ENCODE peak calls at places on chromosomes 11 and 22, in four cellular contexts. S is transverse colon, H is A549, D is SJSA1. P is an unnamed sample.

GRCh38 chr22:19565921-19566598 is 41.9 kb upstream of the CLDN5 start:
- DNase-seq in S (no peak), H (no peak), D (no peak), P (no peak)

GRCh38 chr11:72641900-72642814 is 32.1 kb downstream of the PDE2A start:
- DNase-seq in S (peak; percentile 48), H (peak; percentile 69), D (no peak), P (peak; percentile 28)

GRCh38 chr11:65594991-65595920 is at the start of gene KCNK7:
- DNase-seq in S (peak; percentile 32), H (no peak), D (no peak), P (no peak)

GRCh38 chr22:36330655-36331305 is 57.0 kb downstream of the MYH9 start:
- DNase-seq in S (no peak), H (no peak), D (peak; percentile 91), P (no peak)

GRCh38 chr11:29712616-29713015 is 304.2 kb downstream of the KCNA4 start:
- DNase-seq in S (no peak), H (no peak), D (no peak), P (no peak)

GRCh38 chr22:23897320-23897719 is 3.1 kb downstream of the MIF start:
- DNase-seq in S (no peak), H (no peak), D (no peak), P (no peak)

GRCh38 chr22:35376728-35377472 is 4.0 kb upstream of the HMOX1 start:
- DNase-seq in S (peak; percentile 94), H (peak; percentile 75), D (peak; percentile 97), P (peak; percentile 86)

GRCh38 chr22:38106814-38107578 is 3.5 kb downstream of the BAIAP2L2 start:
- DNase-seq in S (no peak), H (no peak), D (no peak), P (peak; percentile 43)

GRCh38 chr22:25382762-25383161 is 163.3 kb downstream of the CRYBB2 start:
- DNase-seq in S (no peak), H (no peak), D (no peak), P (no peak)

GRCh38 chr11:62324738-62325556 is 12.3 kb upstream of the ASRGL1 start:
- DNase-seq in S (peak; percentile 20), H (peak; percentile 15), D (peak; percentile 55), P (peak; percentile 40)

GRCh38 chr11:120241277-120241676 is 1.3 kb downstream of the POU2F3 start:
- DNase-seq in S (no peak), H (no peak), D (no peak), P (no peak)

GRCh38 chr11:72413914-72414628 is 20.3 kb downstream of the CLPB start:
- DNase-seq in S (peak; percentile 86), H (peak; percentile 81), D (peak; percentile 58), P (peak; percentile 83)

GRCh38 chr11:8292351-8292750 is 28.7 kb upstream of the LMO1 start:
- DNase-seq in S (no peak), H (no peak), D (no peak), P (no peak)

GRCh38 chr22:31611065-31611760 is 50.8 kb downstream of the PISD start:
- DNase-seq in S (no peak), H (no peak), D (no peak), P (peak; percentile 23)

GRCh38 chr11:67006029-67006884 is 16.7 kb upstream of the SYT12 start:
- DNase-seq in S (no peak), H (peak; percentile 91), D (no peak), P (peak; percentile 90)

GRCh38 chr11:88292156-88292844 is 45.2 kb downstream of the CTSC start:
- DNase-seq in S (peak; percentile 58), H (no peak), D (no peak), P (peak; percentile 32)

GRCh38 chr11:65416341-65417185 is 6.0 kb upstream of the NEAT1 start:
- DNase-seq in S (peak; percentile 96), H (peak; percentile 96), D (peak; percentile 97), P (peak; percentile 86)

GRCh38 chr11:3860360-3860759 is 4.9 kb downstream of the STIM1 start:
- DNase-seq in S (no peak), H (no peak), D (no peak), P (no peak)

GRCh38 chr11:3861698-3862097 is 6.2 kb downstream of the STIM1 start:
- DNase-seq in S (no peak), H (no peak), D (no peak), P (no peak)

GRCh38 chr11:3856856-3857553 is 1.5 kb downstream of the STIM1 start:
- DNase-seq in S (no peak), H (no peak), D (no peak), P (no peak)

GRCh38 chr11:3857628-3858027 is 2.2 kb downstream of the STIM1 start:
- DNase-seq in S (no peak), H (no peak), D (no peak), P (no peak)

DNA sequence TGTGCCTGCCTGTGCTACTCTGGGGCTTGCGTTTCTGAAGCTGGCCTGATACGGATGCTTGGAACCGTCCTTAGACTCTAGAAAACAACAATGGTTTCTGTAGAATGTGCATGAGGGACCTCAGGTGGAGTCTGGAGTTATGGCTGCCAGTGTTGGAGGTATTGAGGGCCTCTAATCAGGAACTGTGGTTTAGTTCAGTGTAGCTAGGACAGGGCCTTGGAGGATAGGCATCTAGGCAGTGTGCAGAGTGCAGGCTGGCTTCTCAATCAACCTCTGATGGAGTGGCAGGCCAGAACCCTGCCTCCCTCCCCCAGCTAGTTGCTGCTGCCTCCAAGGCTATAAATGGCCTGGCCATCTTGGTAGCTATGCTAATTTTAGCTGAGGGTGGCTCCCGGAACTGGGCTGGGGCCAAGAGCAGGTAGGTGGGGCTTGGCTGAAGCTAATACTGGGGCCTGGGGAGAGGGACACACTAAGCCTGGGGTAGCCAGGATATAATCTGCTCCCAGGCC is 4.0 kb downstream of the STIM1 start:
- DNase-seq in S (peak; percentile 54), H (no peak), D (no peak), P (no peak)
- H3K4me1 ChIP-seq in S (peaks cover 53% of the 10 kb centered on the region), H (peaks cover 52% of the 10 kb centered on the region), D (peaks cover 60% of the 10 kb centered on the region), P (peaks cover under 1% of the 10 kb centered on the region)

DNA sequence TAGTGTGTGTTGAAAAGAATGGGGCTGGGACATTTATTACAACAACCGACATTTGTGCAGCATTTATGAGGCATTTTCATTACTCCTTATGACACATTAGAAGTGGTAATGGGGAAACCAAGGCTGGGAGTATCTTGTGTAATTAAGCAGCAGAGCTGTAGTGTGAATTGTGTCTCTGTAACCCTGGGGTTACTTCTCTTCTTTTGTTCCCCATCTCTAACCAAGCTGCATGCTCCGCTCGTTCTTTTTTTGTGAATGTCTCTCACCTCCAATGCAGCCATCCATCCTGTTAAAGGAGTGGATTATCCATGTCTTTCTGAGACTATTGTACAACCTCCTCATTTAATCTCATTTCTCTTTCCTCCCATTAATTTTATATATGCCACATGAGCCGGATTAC is 65.7 kb downstream of the ENDOD1 start:
- DNase-seq in S (no peak), H (no peak), D (no peak), P (no peak)
- H3K9me3 ChIP-seq in S (no peaks in the 10 kb centered on the region), H (no peaks in the 10 kb centered on the region), D (no peaks in the 10 kb centered on the region), P (no peaks in the 10 kb centered on the region)

GRCh38 chr22:49104434-49104833 is 723.2 kb downstream of the BRD1 start:
- DNase-seq in S (no peak), H (no peak), D (no peak), P (no peak)

GRCh38 chr22:49101873-49102272 is 725.8 kb downstream of the BRD1 start:
- DNase-seq in S (no peak), H (no peak), D (no peak), P (no peak)

GRCh38 chr22:49102367-49102766 is 725.3 kb downstream of the BRD1 start:
- DNase-seq in S (no peak), H (no peak), D (no peak), P (no peak)

GRCh38 chr22:49101225-49101624 is 726.4 kb downstream of the BRD1 start:
- DNase-seq in S (no peak), H (no peak), D (no peak), P (no peak)

GRCh38 chr22:49103314-49104052 is 724.2 kb downstream of the BRD1 start:
- DNase-seq in S (no peak), H (no peak), D (no peak), P (no peak)
- H3K4me3 ChIP-seq in S (no peak overlapping the region), H (no peak overlapping the region), D (no peak overlapping the region), P (no peak overlapping the region)

GRCh38 chr11:11978792-11979486 is 29.5 kb downstream of the DKK3 start:
- DNase-seq in S (peak; percentile 29), H (no peak), D (peak; percentile 44), P (peak; percentile 98)

GRCh38 chr11:11976476-11977187 is 31.8 kb downstream of the DKK3 start:
- DNase-seq in S (peak; percentile 53), H (no peak), D (no peak), P (no peak)

GRCh38 chr11:11978098-11978637 is 30.3 kb downstream of the DKK3 start:
- DNase-seq in S (no peak), H (no peak), D (no peak), P (no peak)

GRCh38 chr11:11975201-11976092 is 33.0 kb downstream of the DKK3 start:
- DNase-seq in S (no peak), H (no peak), D (no peak), P (no peak)

GRCh38 chr11:11977206-11977938 is 31.1 kb downstream of the DKK3 start:
- DNase-seq in S (peak; percentile 63), H (peak; percentile 71), D (peak; percentile 91), P (peak; percentile 68)
- H3K4me1 ChIP-seq in S (peaks cover 42% of the 10 kb centered on the region), H (peaks cover 52% of the 10 kb centered on the region), D (peaks cover 92% of the 10 kb centered on the region), P (peaks cover 53% of the 10 kb centered on the region)

GRCh38 chr22:48145738-48146137 is 1383.3 kb downstream of the TBC1D22A start:
- DNase-seq in S (no peak), H (no peak), D (peak; percentile 29), P (no peak)

GRCh38 chr22:48142388-48142787 is 1379.9 kb downstream of the TBC1D22A start:
- DNase-seq in S (no peak), H (no peak), D (peak; percentile 22), P (no peak)

GRCh38 chr22:48144318-48144717 is 1381.9 kb downstream of the TBC1D22A start:
- DNase-seq in S (no peak), H (no peak), D (peak; percentile 13), P (no peak)

GRCh38 chr22:48141301-48141700 is 1378.9 kb downstream of the TBC1D22A start:
- DNase-seq in S (no peak), H (no peak), D (no peak), P (no peak)

GRCh38 chr22:48143856-48144255 is 1381.4 kb downstream of the TBC1D22A start:
- DNase-seq in S (no peak), H (no peak), D (peak; percentile 16), P (no peak)
- H3K9me3 ChIP-seq in S (no peaks in the 10 kb centered on the region), H (no peaks in the 10 kb centered on the region), D (no peaks in the 10 kb centered on the region), P (no peaks in the 10 kb centered on the region)

DNA sequence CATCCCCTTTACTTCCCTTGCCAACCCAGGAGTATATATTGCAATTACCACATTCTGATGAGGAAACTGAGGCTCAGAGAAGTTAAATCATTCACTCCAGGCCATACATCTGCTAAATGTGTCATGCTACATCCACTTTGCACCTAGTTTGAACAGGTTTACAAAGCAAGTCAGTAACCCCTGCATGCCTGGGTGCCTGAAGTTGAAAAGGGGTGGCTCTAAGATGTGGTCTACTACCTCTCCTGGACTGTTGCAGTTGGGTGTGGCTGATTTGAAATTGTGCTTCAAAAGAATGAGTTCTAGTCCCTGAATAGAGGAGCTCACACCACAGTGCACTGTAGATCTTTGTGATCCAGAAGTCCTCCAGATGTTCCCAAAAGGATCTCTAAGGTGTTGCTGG is 23.7 kb downstream of the FLI1 start:
- DNase-seq in S (no peak), H (no peak), D (no peak), P (no peak)
- H3K4me3 ChIP-seq in S (no peak overlapping the region), H (no peak overlapping the region), D (no peak overlapping the region), P (no peak overlapping the region)

DNA sequence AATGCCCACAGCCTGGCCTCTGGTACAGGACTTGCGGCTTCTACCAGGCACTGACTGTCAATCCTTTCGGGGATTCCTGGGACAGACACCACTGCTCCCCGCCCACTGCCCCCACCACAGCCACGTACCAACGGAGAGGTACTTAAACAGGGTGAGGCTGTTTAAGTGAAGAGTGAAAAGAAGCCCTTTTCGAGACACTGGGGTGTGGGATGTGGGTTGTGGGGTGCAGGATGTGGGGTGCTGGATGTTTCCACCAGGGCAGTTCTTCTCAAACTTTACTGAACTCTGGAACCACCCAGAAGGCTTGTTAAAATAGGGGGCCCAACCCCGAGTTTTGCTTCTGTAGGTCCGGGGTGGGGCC is 34.2 kb upstream of the PRR5 start:
- DNase-seq in S (peak; percentile 53), H (no peak), D (no peak), P (no peak)
- H3K4me1 ChIP-seq in S (peaks cover 13% of the 10 kb centered on the region), H (peaks cover 9% of the 10 kb centered on the region), D (no peaks in the 10 kb centered on the region), P (no peaks in the 10 kb centered on the region)

P was measured in SJCRH30.